ENCODE peak calls at places on chromosomes 2 and 18, in seven cellular contexts. One of them, this sample, is unnamed.

GRCh38 chr2:127623388-127624320 is 22.3 kb upstream of the GPR17 start:
- DNase-seq in stromal cell of bone marrow: peak
- DNase-seq in caudate nucleus: no peak
- DNase-seq in AG09309: no peak
- DNase-seq in HTR-8/SVneo: peak
- DNase-seq in aorta: peak
- DNase-seq in LoVo: no peak
- DNase-seq in this sample: peak

GRCh38 chr18:49149011-49149410 is 198.2 kb upstream of the SMAD7 start:
- DNase-seq in HTR-8/SVneo: no peak
- DNase-seq in stromal cell of bone marrow: no peak
- DNase-seq in LoVo: no peak
- DNase-seq in AG09309: no peak
- DNase-seq in aorta: no peak
- DNase-seq in caudate nucleus: no peak
- DNase-seq in this sample: no peak

GRCh38 chr18:63850010-63850409 is 37.5 kb upstream of the SERPINB2 start:
- DNase-seq in HTR-8/SVneo: peak
- DNase-seq in AG09309: no peak
- DNase-seq in caudate nucleus: no peak
- DNase-seq in stromal cell of bone marrow: no peak
- DNase-seq in aorta: no peak
- DNase-seq in LoVo: no peak
- DNase-seq in this sample: peak

GRCh38 chr2:185318271-185318724 is 420.3 kb upstream of the FSIP2 start:
- DNase-seq in aorta: no peak
- DNase-seq in HTR-8/SVneo: no peak
- DNase-seq in LoVo: no peak
- DNase-seq in stromal cell of bone marrow: no peak
- DNase-seq in AG09309: no peak
- DNase-seq in caudate nucleus: no peak
- DNase-seq in this sample: no peak

GRCh38 chr18:57083485-57083884 is 63.4 kb upstream of the BOD1L2 start:
- DNase-seq in stromal cell of bone marrow: no peak
- DNase-seq in AG09309: no peak
- DNase-seq in HTR-8/SVneo: no peak
- DNase-seq in aorta: no peak
- DNase-seq in caudate nucleus: no peak
- DNase-seq in LoVo: no peak
- DNase-seq in this sample: no peak

GRCh38 chr18:7272268-7273049 is 41.6 kb downstream of the LRRC30 start:
- DNase-seq in aorta: peak
- DNase-seq in HTR-8/SVneo: peak
- DNase-seq in stromal cell of bone marrow: peak
- DNase-seq in AG09309: peak
- DNase-seq in LoVo: peak
- DNase-seq in caudate nucleus: peak
- DNase-seq in this sample: peak

GRCh38 chr2:160334028-160334729 is 134.1 kb upstream of the ITGB6 start:
- DNase-seq in caudate nucleus: no peak
- DNase-seq in aorta: no peak
- DNase-seq in stromal cell of bone marrow: no peak
- DNase-seq in LoVo: no peak
- DNase-seq in AG09309: no peak
- DNase-seq in HTR-8/SVneo: no peak
- DNase-seq in this sample: peak

GRCh38 chr2:52884971-52885370 is 882.6 kb upstream of the CHAC2 start:
- DNase-seq in LoVo: no peak
- DNase-seq in AG09309: no peak
- DNase-seq in aorta: no peak
- DNase-seq in HTR-8/SVneo: no peak
- DNase-seq in stromal cell of bone marrow: no peak
- DNase-seq in caudate nucleus: no peak
- DNase-seq in this sample: no peak

GRCh38 chr18:79454034-79454735 is 58.5 kb downstream of the NFATC1 start:
- DNase-seq in aorta: no peak
- DNase-seq in stromal cell of bone marrow: no peak
- DNase-seq in caudate nucleus: no peak
- DNase-seq in HTR-8/SVneo: no peak
- DNase-seq in AG09309: no peak
- DNase-seq in LoVo: no peak
- DNase-seq in this sample: no peak

GRCh38 chr2:23722255-23722654 is 204.7 kb downstream of the ATAD2B start:
- DNase-seq in aorta: no peak
- DNase-seq in HTR-8/SVneo: no peak
- DNase-seq in LoVo: no peak
- DNase-seq in AG09309: no peak
- DNase-seq in stromal cell of bone marrow: no peak
- DNase-seq in caudate nucleus: no peak
- DNase-seq in this sample: no peak

GRCh38 chr2:174596994-174597346 is 634 bp downstream of the WIPF1 start:
- DNase-seq in HTR-8/SVneo: no peak
- DNase-seq in stromal cell of bone marrow: no peak
- DNase-seq in aorta: no peak
- DNase-seq in AG09309: no peak
- DNase-seq in caudate nucleus: no peak
- DNase-seq in LoVo: no peak
- DNase-seq in this sample: no peak

GRCh38 chr18:9042766-9043481 is 59.6 kb upstream of the NDUFV2 start:
- DNase-seq in caudate nucleus: no peak
- DNase-seq in AG09309: no peak
- DNase-seq in HTR-8/SVneo: no peak
- DNase-seq in stromal cell of bone marrow: no peak
- DNase-seq in aorta: no peak
- DNase-seq in LoVo: no peak
- DNase-seq in this sample: no peak

GRCh38 chr2:71659868-71660518 is 206.6 kb downstream of the DYSF start:
- DNase-seq in AG09309: no peak
- DNase-seq in aorta: no peak
- DNase-seq in stromal cell of bone marrow: no peak
- DNase-seq in caudate nucleus: no peak
- DNase-seq in LoVo: no peak
- DNase-seq in HTR-8/SVneo: no peak
- DNase-seq in this sample: no peak

GRCh38 chr2:20356042-20356441 is 5.4 kb upstream of the PUM2 start:
- DNase-seq in LoVo: peak
- DNase-seq in HTR-8/SVneo: peak
- DNase-seq in AG09309: peak
- DNase-seq in caudate nucleus: no peak
- DNase-seq in stromal cell of bone marrow: peak
- DNase-seq in aorta: no peak
- DNase-seq in this sample: peak

GRCh38 chr2:74843371-74844298 is 9.7 kb downstream of the HK2 start:
- DNase-seq in aorta: no peak
- DNase-seq in caudate nucleus: no peak
- DNase-seq in LoVo: peak
- DNase-seq in stromal cell of bone marrow: peak
- DNase-seq in HTR-8/SVneo: peak
- DNase-seq in AG09309: no peak
- DNase-seq in this sample: peak

GRCh38 chr18:48486762-48487161 is 52.1 kb upstream of the CTIF start:
- DNase-seq in HTR-8/SVneo: no peak
- DNase-seq in aorta: no peak
- DNase-seq in LoVo: no peak
- DNase-seq in caudate nucleus: no peak
- DNase-seq in stromal cell of bone marrow: peak
- DNase-seq in AG09309: peak
- DNase-seq in this sample: peak

GRCh38 chr2:235063501-235063961 is 111.7 kb downstream of the SH3BP4 start:
- DNase-seq in AG09309: no peak
- DNase-seq in stromal cell of bone marrow: no peak
- DNase-seq in LoVo: no peak
- DNase-seq in HTR-8/SVneo: no peak
- DNase-seq in aorta: no peak
- DNase-seq in caudate nucleus: no peak
- DNase-seq in this sample: no peak

GRCh38 chr2:17878222-17879136 is at the start of gene KCNS3:
- DNase-seq in AG09309: no peak
- DNase-seq in aorta: peak
- DNase-seq in stromal cell of bone marrow: peak
- DNase-seq in LoVo: peak
- DNase-seq in HTR-8/SVneo: peak
- DNase-seq in caudate nucleus: no peak
- DNase-seq in this sample: peak

GRCh38 chr2:231452799-231453508 is 11.3 kb downstream of the NCL start:
- DNase-seq in aorta: no peak
- DNase-seq in LoVo: no peak
- DNase-seq in stromal cell of bone marrow: no peak
- DNase-seq in AG09309: no peak
- DNase-seq in caudate nucleus: no peak
- DNase-seq in HTR-8/SVneo: no peak
- DNase-seq in this sample: no peak

GRCh38 chr2:6202756-6203155 is 510.6 kb downstream of the SOX11 start:
- DNase-seq in LoVo: no peak
- DNase-seq in aorta: no peak
- DNase-seq in stromal cell of bone marrow: no peak
- DNase-seq in HTR-8/SVneo: no peak
- DNase-seq in caudate nucleus: no peak
- DNase-seq in AG09309: no peak
- DNase-seq in this sample: no peak

GRCh38 chr2:132256251-132256902 is 94.6 kb upstream of the ANKRD30BL start:
- DNase-seq in AG09309: no peak
- DNase-seq in HTR-8/SVneo: no peak
- DNase-seq in aorta: no peak
- DNase-seq in LoVo: no peak
- DNase-seq in caudate nucleus: no peak
- DNase-seq in stromal cell of bone marrow: no peak
- DNase-seq in this sample: no peak

GRCh38 chr2:168165985-168166901 is 81.2 kb downstream of the STK39 start:
- DNase-seq in stromal cell of bone marrow: no peak
- DNase-seq in LoVo: no peak
- DNase-seq in HTR-8/SVneo: no peak
- DNase-seq in caudate nucleus: no peak
- DNase-seq in AG09309: no peak
- DNase-seq in aorta: no peak
- DNase-seq in this sample: no peak

GRCh38 chr2:99389946-99390345 is 52.8 kb downstream of the EIF5B start:
- DNase-seq in aorta: no peak
- DNase-seq in AG09309: no peak
- DNase-seq in HTR-8/SVneo: no peak
- DNase-seq in stromal cell of bone marrow: no peak
- DNase-seq in caudate nucleus: no peak
- DNase-seq in LoVo: no peak
- DNase-seq in this sample: no peak

GRCh38 chr2:144403940-144404339 is 116.0 kb downstream of the ZEB2 start:
- DNase-seq in stromal cell of bone marrow: no peak
- DNase-seq in LoVo: no peak
- DNase-seq in AG09309: no peak
- DNase-seq in caudate nucleus: no peak
- DNase-seq in aorta: no peak
- DNase-seq in HTR-8/SVneo: peak
- DNase-seq in this sample: no peak

GRCh38 chr2:47569658-47570398 is 166.9 kb downstream of the MSH2 start:
- DNase-seq in AG09309: no peak
- DNase-seq in HTR-8/SVneo: no peak
- DNase-seq in LoVo: no peak
- DNase-seq in aorta: no peak
- DNase-seq in caudate nucleus: no peak
- DNase-seq in stromal cell of bone marrow: no peak
- DNase-seq in this sample: no peak

GRCh38 chr2:176291768-176292393 is 22.6 kb downstream of the MTX2 start:
- DNase-seq in caudate nucleus: no peak
- DNase-seq in HTR-8/SVneo: no peak
- DNase-seq in stromal cell of bone marrow: no peak
- DNase-seq in LoVo: peak
- DNase-seq in AG09309: no peak
- DNase-seq in aorta: no peak
- DNase-seq in this sample: no peak

GRCh38 chr2:174678395-174678794 is 80.8 kb upstream of the WIPF1 start:
- DNase-seq in aorta: no peak
- DNase-seq in LoVo: no peak
- DNase-seq in stromal cell of bone marrow: no peak
- DNase-seq in caudate nucleus: no peak
- DNase-seq in HTR-8/SVneo: no peak
- DNase-seq in AG09309: no peak
- DNase-seq in this sample: no peak

GRCh38 chr2:220127311-220127710 is 499.9 kb downstream of the SLC4A3 start:
- DNase-seq in HTR-8/SVneo: no peak
- DNase-seq in LoVo: no peak
- DNase-seq in caudate nucleus: no peak
- DNase-seq in AG09309: no peak
- DNase-seq in stromal cell of bone marrow: no peak
- DNase-seq in aorta: no peak
- DNase-seq in this sample: no peak

GRCh38 chr2:106257135-106257534 is 63.0 kb upstream of the UXS1 start:
- DNase-seq in AG09309: no peak
- DNase-seq in aorta: no peak
- DNase-seq in caudate nucleus: no peak
- DNase-seq in stromal cell of bone marrow: no peak
- DNase-seq in LoVo: no peak
- DNase-seq in HTR-8/SVneo: no peak
- DNase-seq in this sample: no peak

GRCh38 chr2:12340164-12340563 is 376.6 kb upstream of the TRIB2 start:
- DNase-seq in AG09309: no peak
- DNase-seq in aorta: no peak
- DNase-seq in stromal cell of bone marrow: peak
- DNase-seq in LoVo: no peak
- DNase-seq in caudate nucleus: no peak
- DNase-seq in HTR-8/SVneo: peak
- DNase-seq in this sample: peak

This sample was measured in fibroblast of lung.